ENCODE peak calls at places on chromosomes 16 and 17, in eight cellular contexts. One of them, this sample, is unnamed. For H3K4me1, the result is how much of the 10 kb centered on the place peaks cover.

GRCh38 chr16:11395008-11395948 is 50.0 kb downstream of the RMI2 start:
- DNase-seq in IMR-90: no peak
- DNase-seq in ovary: peak
- DNase-seq in body of pancreas: no peak
- DNase-seq in BE2C: no peak
- DNase-seq in GM23338: no peak
- DNase-seq in ascending aorta: no peak
- DNase-seq in effector memory CD4-positive, alpha-beta T cell: no peak
- DNase-seq in this sample: no peak

GRCh38 chr16:27242868-27243590 is 25.5 kb downstream of the NSMCE1 start:
- DNase-seq in IMR-90: peak
- DNase-seq in ovary: no peak
- DNase-seq in body of pancreas: no peak
- DNase-seq in BE2C: no peak
- DNase-seq in GM23338: peak
- DNase-seq in ascending aorta: peak
- DNase-seq in effector memory CD4-positive, alpha-beta T cell: no peak
- DNase-seq in this sample: peak

GRCh38 chr16:79212114-79212791 is 388.3 kb downstream of the MAF start:
- DNase-seq in IMR-90: no peak
- DNase-seq in ovary: no peak
- DNase-seq in body of pancreas: no peak
- DNase-seq in BE2C: no peak
- DNase-seq in GM23338: peak
- DNase-seq in ascending aorta: no peak
- DNase-seq in effector memory CD4-positive, alpha-beta T cell: no peak
- DNase-seq in this sample: no peak

GRCh38 chr16:71339481-71340171 is 18.9 kb upstream of the CALB2 start:
- DNase-seq in IMR-90: no peak
- DNase-seq in ovary: no peak
- DNase-seq in body of pancreas: no peak
- DNase-seq in BE2C: no peak
- DNase-seq in GM23338: no peak
- DNase-seq in ascending aorta: no peak
- DNase-seq in effector memory CD4-positive, alpha-beta T cell: no peak
- DNase-seq in this sample: no peak

GRCh38 chr16:87463722-87464690 is 28.8 kb downstream of the ZCCHC14 start:
- DNase-seq in IMR-90: peak
- DNase-seq in ovary: no peak
- DNase-seq in body of pancreas: no peak
- DNase-seq in BE2C: no peak
- DNase-seq in GM23338: no peak
- DNase-seq in ascending aorta: peak
- DNase-seq in effector memory CD4-positive, alpha-beta T cell: peak
- DNase-seq in this sample: no peak

GRCh38 chr16:23248261-23249194 is 53.6 kb upstream of the SCNN1B start:
- DNase-seq in IMR-90: no peak
- DNase-seq in ovary: no peak
- DNase-seq in body of pancreas: no peak
- DNase-seq in BE2C: no peak
- DNase-seq in GM23338: no peak
- DNase-seq in ascending aorta: no peak
- DNase-seq in effector memory CD4-positive, alpha-beta T cell: no peak
- DNase-seq in this sample: peak

GRCh38 chr17:32943647-32944191 is 15.8 kb downstream of the TMEM98 start:
- DNase-seq in IMR-90: peak
- DNase-seq in ovary: peak
- DNase-seq in body of pancreas: peak
- DNase-seq in BE2C: no peak
- DNase-seq in GM23338: no peak
- DNase-seq in ascending aorta: no peak
- DNase-seq in effector memory CD4-positive, alpha-beta T cell: no peak
- DNase-seq in this sample: no peak

GRCh38 chr17:61766520-61766919 is 96.8 kb downstream of the BRIP1 start:
- DNase-seq in IMR-90: peak
- DNase-seq in ovary: no peak
- DNase-seq in body of pancreas: no peak
- DNase-seq in BE2C: no peak
- DNase-seq in GM23338: no peak
- DNase-seq in ascending aorta: no peak
- DNase-seq in effector memory CD4-positive, alpha-beta T cell: no peak
- DNase-seq in this sample: no peak

GRCh38 chr17:29243792-29244191 is 2.9 kb upstream of the CRYBA1 start:
- DNase-seq in IMR-90: peak
- DNase-seq in ovary: no peak
- DNase-seq in body of pancreas: no peak
- DNase-seq in BE2C: peak
- DNase-seq in GM23338: peak
- DNase-seq in ascending aorta: no peak
- DNase-seq in effector memory CD4-positive, alpha-beta T cell: no peak
- DNase-seq in this sample: no peak

GRCh38 chr17:66957951-66958579 is 6.4 kb upstream of the CACNG4 start:
- DNase-seq in IMR-90: peak
- DNase-seq in ovary: no peak
- DNase-seq in body of pancreas: no peak
- DNase-seq in BE2C: peak
- DNase-seq in GM23338: no peak
- DNase-seq in ascending aorta: no peak
- DNase-seq in effector memory CD4-positive, alpha-beta T cell: no peak
- DNase-seq in this sample: no peak

GRCh38 chr17:15210247-15210646 is 54.9 kb downstream of the PMP22 start:
- DNase-seq in IMR-90: no peak
- DNase-seq in ovary: no peak
- DNase-seq in body of pancreas: no peak
- DNase-seq in BE2C: peak
- DNase-seq in GM23338: no peak
- DNase-seq in ascending aorta: no peak
- DNase-seq in effector memory CD4-positive, alpha-beta T cell: no peak
- DNase-seq in this sample: no peak

GRCh38 chr17:82881900-82882714 is 42.3 kb upstream of the ZNF750 start:
- DNase-seq in IMR-90: no peak
- DNase-seq in ovary: no peak
- DNase-seq in body of pancreas: peak
- DNase-seq in BE2C: no peak
- DNase-seq in GM23338: no peak
- DNase-seq in ascending aorta: no peak
- DNase-seq in effector memory CD4-positive, alpha-beta T cell: no peak
- DNase-seq in this sample: peak

GRCh38 chr16:70364399-70364798 is 17.7 kb downstream of the DDX19A start:
- DNase-seq in IMR-90: no peak
- DNase-seq in ovary: no peak
- DNase-seq in body of pancreas: no peak
- DNase-seq in BE2C: no peak
- DNase-seq in GM23338: no peak
- DNase-seq in ascending aorta: no peak
- DNase-seq in effector memory CD4-positive, alpha-beta T cell: no peak
- DNase-seq in this sample: no peak

GRCh38 chr17:80460286-80460881 is 16.0 kb downstream of the NPTX1 start:
- DNase-seq in IMR-90: no peak
- DNase-seq in ovary: no peak
- DNase-seq in body of pancreas: no peak
- DNase-seq in BE2C: no peak
- DNase-seq in GM23338: no peak
- DNase-seq in ascending aorta: no peak
- DNase-seq in effector memory CD4-positive, alpha-beta T cell: no peak
- DNase-seq in this sample: no peak

GRCh38 chr17:70217571-70217970 is 48.2 kb downstream of the KCNJ2 start:
- DNase-seq in IMR-90: no peak
- DNase-seq in ovary: no peak
- DNase-seq in body of pancreas: no peak
- DNase-seq in BE2C: no peak
- DNase-seq in GM23338: no peak
- DNase-seq in ascending aorta: no peak
- DNase-seq in effector memory CD4-positive, alpha-beta T cell: no peak
- DNase-seq in this sample: no peak

GRCh38 chr17:15909481-15909991 is 35.4 kb upstream of the ADORA2B start:
- DNase-seq in IMR-90: no peak
- DNase-seq in ovary: no peak
- DNase-seq in body of pancreas: peak
- DNase-seq in BE2C: no peak
- DNase-seq in GM23338: peak
- DNase-seq in ascending aorta: no peak
- DNase-seq in effector memory CD4-positive, alpha-beta T cell: no peak
- DNase-seq in this sample: peak

GRCh38 chr17:80428363-80428762 is 13.4 kb downstream of the ENDOV start:
- DNase-seq in IMR-90: no peak
- DNase-seq in ovary: peak
- DNase-seq in body of pancreas: no peak
- DNase-seq in BE2C: no peak
- DNase-seq in GM23338: no peak
- DNase-seq in ascending aorta: no peak
- DNase-seq in effector memory CD4-positive, alpha-beta T cell: no peak
- DNase-seq in this sample: no peak

DNA sequence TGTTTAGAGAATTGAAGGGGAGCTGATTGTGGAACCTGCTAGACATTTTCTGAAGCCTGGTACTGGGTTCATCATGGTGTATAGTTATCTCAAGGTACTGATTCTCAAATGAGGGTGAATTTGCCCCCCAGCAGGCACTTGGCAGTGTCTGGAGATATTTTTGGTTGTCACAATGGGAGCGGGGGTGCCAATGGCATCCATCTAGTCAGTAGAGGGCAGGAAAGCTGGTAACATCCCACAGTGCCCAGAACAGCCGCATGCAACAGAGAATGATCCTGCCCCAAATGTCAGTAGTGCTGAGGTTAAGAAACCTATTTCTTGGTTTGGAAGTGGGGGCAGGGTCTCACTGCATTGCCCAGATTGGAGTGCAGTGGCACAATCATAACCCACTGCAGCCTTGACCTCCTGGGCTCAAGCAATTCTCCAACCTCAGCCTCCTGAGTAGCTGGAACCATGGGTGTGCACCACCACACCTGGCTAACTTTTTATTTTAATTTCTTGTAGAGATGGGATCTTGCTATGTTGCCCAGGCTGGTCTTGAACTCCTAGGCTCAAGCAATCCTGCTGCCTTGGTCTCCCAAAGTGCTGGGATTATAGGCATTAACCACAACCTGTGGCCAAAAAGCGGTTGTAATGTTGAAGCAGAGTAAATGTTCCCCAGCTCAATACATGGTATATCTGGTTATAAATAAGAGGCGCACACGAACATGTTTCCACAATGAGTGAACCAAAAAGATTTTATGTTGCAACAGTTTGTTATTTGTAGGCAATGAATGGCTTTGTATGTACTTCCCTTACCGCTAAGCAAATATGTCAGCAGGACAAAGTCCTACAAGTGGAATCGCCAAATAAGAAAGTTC is 46.4 kb upstream of the EEF2KMT start:
- DNase-seq in IMR-90: no peak
- DNase-seq in ovary: no peak
- DNase-seq in body of pancreas: no peak
- DNase-seq in BE2C: no peak
- DNase-seq in GM23338: no peak
- DNase-seq in ascending aorta: no peak
- DNase-seq in effector memory CD4-positive, alpha-beta T cell: no peak
- DNase-seq in this sample: no peak
- H3K4me1 ChIP-seq in IMR-90: under half
- H3K4me1 ChIP-seq in ovary: under half
- H3K4me1 ChIP-seq in body of pancreas: under half
- H3K4me1 ChIP-seq in BE2C: under half
- H3K4me1 ChIP-seq in GM23338: under half
- H3K4me1 ChIP-seq in ascending aorta: under half
- H3K4me1 ChIP-seq in effector memory CD4-positive, alpha-beta T cell: under half
- H3K4me1 ChIP-seq in this sample: under half

DNA sequence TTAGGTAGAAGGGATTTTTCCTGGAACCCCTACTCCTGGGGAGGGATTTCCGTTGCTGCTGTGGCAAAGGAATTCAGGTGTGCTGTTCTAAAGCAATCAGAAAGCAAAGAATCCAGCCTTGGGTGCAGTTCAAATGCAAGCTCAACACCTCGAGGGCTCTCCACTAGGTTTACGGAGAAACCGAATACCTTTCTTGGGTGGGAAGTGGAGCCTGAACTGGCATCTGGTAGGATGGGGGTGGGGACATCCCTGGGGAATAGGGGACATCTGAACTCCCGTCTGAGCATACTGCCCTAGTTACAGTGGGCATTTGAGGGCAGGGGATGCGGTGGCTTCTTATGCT is 1.5 kb downstream of the ARHGAP44 start:
- DNase-seq in IMR-90: no peak
- DNase-seq in ovary: no peak
- DNase-seq in body of pancreas: no peak
- DNase-seq in BE2C: no peak
- DNase-seq in GM23338: no peak
- DNase-seq in ascending aorta: no peak
- DNase-seq in effector memory CD4-positive, alpha-beta T cell: no peak
- DNase-seq in this sample: peak
- H3K4me3 ChIP-seq in IMR-90: no peak
- H3K4me3 ChIP-seq in ovary: no peak
- H3K4me3 ChIP-seq in body of pancreas: no peak
- H3K4me3 ChIP-seq in BE2C: no peak
- H3K4me3 ChIP-seq in GM23338: peak
- H3K4me3 ChIP-seq in ascending aorta: peak
- H3K4me3 ChIP-seq in effector memory CD4-positive, alpha-beta T cell: no peak
- H3K4me3 ChIP-seq in this sample: peak

DNA sequence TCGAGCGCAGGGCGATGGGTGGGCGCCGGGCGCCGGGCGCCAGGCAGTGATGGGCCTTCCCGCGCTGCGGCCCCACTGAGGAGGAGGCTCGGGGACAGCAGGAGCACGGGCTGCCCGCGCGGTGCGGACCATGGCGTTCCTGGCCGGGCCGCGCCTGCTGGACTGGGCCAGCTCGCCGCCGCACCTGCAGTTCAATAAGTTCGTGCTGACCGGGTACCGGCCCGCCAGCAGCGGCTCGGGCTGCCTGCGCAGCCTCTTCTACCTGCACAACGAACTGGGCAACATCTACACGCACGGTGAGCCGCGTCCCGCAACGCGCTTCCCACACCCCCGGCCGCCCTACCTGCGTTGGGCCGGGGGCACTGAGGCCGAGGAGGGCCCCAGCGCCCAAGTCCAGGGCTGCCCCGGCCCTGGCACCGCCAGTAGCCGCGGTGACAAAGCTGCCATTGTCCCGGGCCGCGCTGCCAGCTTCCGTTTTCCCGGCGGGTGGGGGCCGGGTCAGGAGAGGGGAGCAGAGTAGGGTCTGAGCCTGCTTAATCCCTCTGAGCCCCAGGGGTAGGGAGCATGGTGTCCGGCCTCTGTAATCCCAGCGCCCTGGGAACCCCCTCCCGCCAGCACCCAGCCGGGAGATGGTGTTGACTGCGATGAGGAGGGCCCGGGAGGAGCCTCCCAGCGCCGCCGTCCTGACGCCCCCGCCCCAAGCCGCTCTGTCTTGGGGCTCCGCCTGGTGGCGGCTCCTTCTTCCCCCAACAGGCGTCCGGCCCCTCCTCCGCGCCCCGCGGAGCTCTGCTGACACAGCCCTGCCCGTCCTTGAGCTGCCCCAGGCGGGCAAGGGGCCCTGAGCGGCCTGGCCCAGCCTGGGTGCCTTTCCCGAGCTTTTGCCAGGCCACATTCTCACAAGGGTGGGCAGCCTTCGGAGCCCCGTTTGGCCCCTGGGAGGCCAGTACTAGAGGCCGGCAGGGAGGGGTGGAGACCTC is 685 bp downstream of the PAQR4 start:
- DNase-seq in IMR-90: peak
- DNase-seq in ovary: no peak
- DNase-seq in body of pancreas: peak
- DNase-seq in BE2C: peak
- DNase-seq in GM23338: peak
- DNase-seq in ascending aorta: no peak
- DNase-seq in effector memory CD4-positive, alpha-beta T cell: peak
- DNase-seq in this sample: peak
- H3K4me1 ChIP-seq in IMR-90: under half
- H3K4me1 ChIP-seq in ovary: under half
- H3K4me1 ChIP-seq in body of pancreas: under half
- H3K4me1 ChIP-seq in BE2C: under half
- H3K4me1 ChIP-seq in GM23338: under half
- H3K4me1 ChIP-seq in ascending aorta: under half
- H3K4me1 ChIP-seq in effector memory CD4-positive, alpha-beta T cell: under half
- H3K4me1 ChIP-seq in this sample: under half

GRCh38 chr17:48192321-48192731 is 84.8 kb downstream of the SNX11 start:
- DNase-seq in IMR-90: no peak
- DNase-seq in ovary: no peak
- DNase-seq in body of pancreas: no peak
- DNase-seq in BE2C: no peak
- DNase-seq in GM23338: peak
- DNase-seq in ascending aorta: no peak
- DNase-seq in effector memory CD4-positive, alpha-beta T cell: no peak
- DNase-seq in this sample: no peak
- H3K4me3 ChIP-seq in IMR-90: no peak
- H3K4me3 ChIP-seq in ovary: no peak
- H3K4me3 ChIP-seq in body of pancreas: no peak
- H3K4me3 ChIP-seq in BE2C: no peak
- H3K4me3 ChIP-seq in GM23338: peak
- H3K4me3 ChIP-seq in ascending aorta: no peak
- H3K4me3 ChIP-seq in effector memory CD4-positive, alpha-beta T cell: no peak
- H3K4me3 ChIP-seq in this sample: no peak